ENCODE peak calls at places on chromosomes 12 and 14, in eight cellular contexts. F, A, P, O, E, N, D and Q are unnamed samples. For H3K27me3, the result is how much of the 10 kb centered on the place peaks cover.

GRCh38 chr12:46664771-46665287 is 161.0 kb downstream of the SLC38A4 start:
- DNase-seq in F (peak), A (peak), P (no peak), O (no peak), E (no peak), N (no peak), D (no peak), Q (no peak)

GRCh38 chr12:88624911-88625310 is 44.6 kb upstream of the KITLG start:
- DNase-seq in F (no peak), A (no peak), P (no peak), O (no peak), E (no peak), N (no peak), D (no peak), Q (no peak)

GRCh38 chr14:68685419-68686211 is 107.3 kb downstream of the ZFP36L1 start:
- DNase-seq in F (peak), A (peak), P (no peak), O (no peak), E (peak), N (no peak), D (peak), Q (peak)

GRCh38 chr12:60644076-60644475 is 1048.2 kb downstream of the SLC16A7 start:
- DNase-seq in F (no peak), A (no peak), P (no peak), O (no peak), E (no peak), N (no peak), D (no peak), Q (no peak)

GRCh38 chr12:96237465-96238077 is 43.4 kb downstream of the ELK3 start:
- DNase-seq in F (peak), A (peak), P (peak), O (peak), E (no peak), N (no peak), D (no peak), Q (no peak)

GRCh38 chr12:120599672-120600537 is 18.7 kb upstream of the POP5 start:
- DNase-seq in F (no peak), A (no peak), P (no peak), O (no peak), E (no peak), N (no peak), D (no peak), Q (no peak)

GRCh38 chr12:6693832-6694355 is 4.7 kb upstream of the ZNF384 start:
- DNase-seq in F (no peak), A (no peak), P (no peak), O (no peak), E (no peak), N (no peak), D (no peak), Q (no peak)

GRCh38 chr12:64687816-64688599 is 71.2 kb downstream of the GNS start:
- DNase-seq in F (no peak), A (no peak), P (no peak), O (peak), E (no peak), N (no peak), D (no peak), Q (peak)

GRCh38 chr14:61477845-61478438 is 156.6 kb downstream of the PRKCH start:
- DNase-seq in F (peak), A (no peak), P (peak), O (peak), E (no peak), N (no peak), D (peak), Q (no peak)

GRCh38 chr14:34548472-34548981 is 9.0 kb upstream of the EAPP start:
- DNase-seq in F (no peak), A (no peak), P (no peak), O (no peak), E (peak), N (no peak), D (no peak), Q (peak)

GRCh38 chr12:86429824-86430223 is 173.6 kb upstream of the MGAT4C start:
- DNase-seq in F (no peak), A (no peak), P (no peak), O (no peak), E (no peak), N (no peak), D (no peak), Q (no peak)

GRCh38 chr12:121033625-121034349 is 5.3 kb downstream of the OASL start:
- DNase-seq in F (peak), A (peak), P (no peak), O (peak), E (peak), N (no peak), D (no peak), Q (no peak)

GRCh38 chr14:23126548-23127278 is 7.7 kb upstream of the CEBPE start:
- DNase-seq in F (no peak), A (no peak), P (no peak), O (no peak), E (no peak), N (no peak), D (no peak), Q (no peak)

GRCh38 chr12:47277972-47278448 is 198.3 kb upstream of the AMIGO2 start:
- DNase-seq in F (no peak), A (peak), P (no peak), O (no peak), E (no peak), N (no peak), D (no peak), Q (no peak)

GRCh38 chr14:99572173-99572999 is 31.6 kb downstream of the CCDC85C start:
- DNase-seq in F (peak), A (no peak), P (no peak), O (no peak), E (no peak), N (peak), D (no peak), Q (no peak)

GRCh38 chr12:21607701-21608100 is 3.1 kb upstream of the GYS2 start:
- DNase-seq in F (no peak), A (peak), P (no peak), O (no peak), E (peak), N (peak), D (no peak), Q (no peak)

GRCh38 chr14:52919971-52920370 is 30.9 kb downstream of the FERMT2 start:
- DNase-seq in F (no peak), A (no peak), P (no peak), O (no peak), E (no peak), N (no peak), D (no peak), Q (no peak)

GRCh38 chr14:58401587-58401986 is 5.9 kb downstream of the TOMM20L start:
- DNase-seq in F (no peak), A (no peak), P (no peak), O (no peak), E (no peak), N (no peak), D (no peak), Q (no peak)

GRCh38 chr12:132117558-132117875 is 26.6 kb downstream of the DDX51 start:
- DNase-seq in F (no peak), A (no peak), P (no peak), O (no peak), E (no peak), N (no peak), D (no peak), Q (no peak)

GRCh38 chr14:20652996-20653975 is 11.8 kb upstream of the OR6S1 start:
- DNase-seq in F (peak), A (no peak), P (no peak), O (no peak), E (no peak), N (peak), D (peak), Q (peak)

GRCh38 chr12:100956311-100956852 is 161.8 kb downstream of the ANO4 start:
- DNase-seq in F (no peak), A (no peak), P (no peak), O (no peak), E (no peak), N (no peak), D (no peak), Q (no peak)

GRCh38 chr12:127145929-127146789 is 1120.8 kb upstream of the TMEM132C start:
- DNase-seq in F (peak), A (peak), P (peak), O (peak), E (peak), N (peak), D (no peak), Q (peak)

GRCh38 chr12:14216405-14217294 is 148.8 kb upstream of the ATF7IP start:
- DNase-seq in F (no peak), A (no peak), P (no peak), O (no peak), E (peak), N (no peak), D (no peak), Q (no peak)

GRCh38 chr12:13179159-13180074 is 17.1 kb upstream of the EMP1 start:
- DNase-seq in F (peak), A (no peak), P (no peak), O (peak), E (peak), N (peak), D (peak), Q (peak)

GRCh38 chr14:96363751-96364336 is 518 bp downstream of the GSKIP start:
- DNase-seq in F (peak), A (peak), P (peak), O (peak), E (no peak), N (peak), D (no peak), Q (peak)

GRCh38 chr14:22427771-22428228 is 161.2 kb downstream of the DAD1 start:
- DNase-seq in F (peak), A (no peak), P (peak), O (no peak), E (no peak), N (no peak), D (no peak), Q (no peak)

GRCh38 chr14:104387385-104388010 is 192.1 kb upstream of the C14orf180 start:
- DNase-seq in F (no peak), A (no peak), P (no peak), O (peak), E (no peak), N (no peak), D (no peak), Q (no peak)

GRCh38 chr14:65329481-65329880 is 83.0 kb upstream of the FUT8 start:
- DNase-seq in F (no peak), A (no peak), P (no peak), O (no peak), E (no peak), N (no peak), D (no peak), Q (no peak)

GRCh38 chr12:65171073-65171472 is 1.7 kb downstream of the LEMD3 start:
- DNase-seq in F (no peak), A (no peak), P (no peak), O (no peak), E (no peak), N (no peak), D (no peak), Q (no peak)

GRCh38 chr12:58919271-58920101 is 818 bp downstream of the LRIG3 start:
- DNase-seq in F (peak), A (no peak), P (peak), O (no peak), E (no peak), N (peak), D (peak), Q (no peak)

GRCh38 chr12:130330685-130331084 is 7.0 kb upstream of the PIWIL1 start:
- DNase-seq in F (no peak), A (no peak), P (no peak), O (no peak), E (no peak), N (no peak), D (no peak), Q (no peak)

GRCh38 chr12:130333341-130333740 is 4.3 kb upstream of the PIWIL1 start:
- DNase-seq in F (no peak), A (no peak), P (no peak), O (no peak), E (no peak), N (no peak), D (no peak), Q (no peak)

GRCh38 chr12:130334399-130334798 is 3.3 kb upstream of the PIWIL1 start:
- DNase-seq in F (no peak), A (no peak), P (no peak), O (no peak), E (no peak), N (no peak), D (no peak), Q (no peak)

GRCh38 chr12:130334937-130335336 is 2.8 kb upstream of the PIWIL1 start:
- DNase-seq in F (no peak), A (no peak), P (no peak), O (no peak), E (no peak), N (no peak), D (no peak), Q (no peak)

GRCh38 chr12:130331146-130331545 is 6.5 kb upstream of the PIWIL1 start:
- DNase-seq in F (no peak), A (no peak), P (no peak), O (no peak), E (no peak), N (no peak), D (no peak), Q (no peak)
- H3K27me3 ChIP-seq in F (under half), A (under half), P (under half), O (under half), E (under half), N (half or more), D (under half), Q (under half)

GRCh38 chr12:113114447-113115178 is 20.9 kb downstream of the RASAL1 start:
- DNase-seq in F (no peak), A (no peak), P (no peak), O (no peak), E (no peak), N (no peak), D (no peak), Q (no peak)

GRCh38 chr12:113113397-113113796 is 22.2 kb downstream of the RASAL1 start:
- DNase-seq in F (no peak), A (no peak), P (no peak), O (no peak), E (no peak), N (no peak), D (no peak), Q (no peak)

GRCh38 chr12:113109872-113110623 is 25.5 kb downstream of the RASAL1 start:
- DNase-seq in F (no peak), A (no peak), P (no peak), O (no peak), E (no peak), N (no peak), D (no peak), Q (no peak)

GRCh38 chr12:113111247-113111646 is 24.3 kb downstream of the RASAL1 start:
- DNase-seq in F (no peak), A (no peak), P (no peak), O (no peak), E (no peak), N (no peak), D (no peak), Q (no peak)

GRCh38 chr12:113112043-113112899 is 23.3 kb downstream of the RASAL1 start:
- DNase-seq in F (no peak), A (no peak), P (no peak), O (no peak), E (no peak), N (no peak), D (no peak), Q (no peak)
- H3K27me3 ChIP-seq in F (under half), A (under half), P (under half), O (under half), E (under half), N (under half), D (under half), Q (under half)

DNA sequence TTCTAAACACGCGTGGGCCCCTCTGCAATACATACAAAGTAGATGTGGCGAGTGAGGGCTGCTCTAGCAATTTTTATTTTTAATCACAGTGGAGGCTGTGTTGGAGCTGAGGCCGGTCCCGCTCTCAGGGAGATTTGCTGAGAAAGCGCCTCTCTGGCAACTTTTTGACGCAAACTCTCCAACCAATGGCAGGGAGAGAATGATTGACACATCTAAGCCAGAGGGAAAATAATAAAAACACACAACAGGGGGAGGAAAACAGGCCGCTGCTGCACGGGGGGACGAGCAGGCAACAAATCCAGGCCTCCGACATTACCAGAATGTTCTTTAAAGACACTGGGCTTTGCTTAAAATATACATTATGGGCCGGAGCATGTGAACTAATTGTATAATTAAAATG is at the start of gene OTX2:
- DNase-seq in F (no peak), A (no peak), P (no peak), O (no peak), E (no peak), N (no peak), D (no peak), Q (no peak)
- H3K27me3 ChIP-seq in F (half or more), A (half or more), P (half or more), O (under half), E (under half), N (half or more), D (under half), Q (under half)

GRCh38 chr14:76446921-76447320 is 71.0 kb downstream of the ESRRB start:
- DNase-seq in F (no peak), A (no peak), P (no peak), O (no peak), E (no peak), N (no peak), D (no peak), Q (no peak)
- H3K27me3 ChIP-seq in F (under half), A (under half), P (under half), O (under half), E (under half), N (under half), D (under half), Q (under half)

DNA sequence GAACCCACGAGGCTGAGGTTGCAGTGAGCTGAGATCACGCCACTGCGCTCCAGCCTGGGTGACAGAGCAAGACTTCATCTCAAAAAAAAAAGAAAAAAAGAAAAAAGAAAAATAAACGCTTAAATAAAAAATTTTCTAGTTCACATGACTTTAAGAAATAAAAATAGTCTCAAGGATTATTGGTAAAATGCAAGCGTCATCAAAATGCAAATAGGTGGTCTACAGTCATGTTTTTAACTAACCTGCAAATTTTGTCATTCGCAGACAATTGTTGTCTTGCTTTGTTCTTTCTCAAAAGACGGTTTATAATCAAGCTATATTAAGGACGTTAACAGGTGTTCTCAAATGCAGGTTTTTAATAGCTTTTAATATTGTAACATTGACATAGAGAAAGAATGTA is 22.4 kb downstream of the TXNRD1 start:
- DNase-seq in F (no peak), A (no peak), P (no peak), O (no peak), E (no peak), N (no peak), D (no peak), Q (no peak)
- H3K27me3 ChIP-seq in F (under half), A (under half), P (under half), O (under half), E (under half), N (under half), D (under half), Q (under half)

DNA sequence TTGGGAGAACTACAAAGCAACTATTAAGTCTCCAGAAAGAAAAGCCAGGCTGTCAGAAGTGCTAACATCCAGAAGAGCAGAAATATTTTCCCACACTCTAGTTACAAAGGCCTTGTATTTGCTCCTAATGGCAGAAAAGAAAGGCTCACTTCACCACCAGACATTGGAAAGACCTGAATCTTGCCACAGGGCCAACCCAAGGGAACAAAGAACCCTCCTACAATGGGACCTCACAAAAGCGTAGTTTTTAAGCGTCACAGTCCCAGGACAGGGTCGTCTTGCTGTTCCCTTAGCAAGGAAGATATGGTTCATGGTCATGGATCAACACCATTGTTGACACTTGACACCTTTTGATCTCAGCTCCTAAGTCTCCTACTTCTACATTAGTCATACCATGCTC is 119.1 kb downstream of the RPS29 start:
- DNase-seq in F (no peak), A (no peak), P (no peak), O (no peak), E (no peak), N (no peak), D (no peak), Q (no peak)
- H3K27me3 ChIP-seq in F (under half), A (under half), P (under half), O (under half), E (under half), N (under half), D (under half), Q (under half)